ENCODE peak calls at places on chromosomes 5 and 9, in seven cellular contexts. One of them, this sample, is unnamed.

GRCh38 chr5:45695011-45695667 is 1.0 kb downstream of the HCN1 start:
- DNase-seq in K562: no peak
- DNase-seq in HepG2: no peak
- DNase-seq in GM12878: no peak
- DNase-seq in GM12892: no peak
- DNase-seq in GM12891: no peak
- DNase-seq in SK-N-SH: peak; percentile 12
- DNase-seq in this sample: no peak

GRCh38 chr9:4389003-4389402 is 89.1 kb upstream of the GLIS3 start:
- DNase-seq in SK-N-SH: no peak
- DNase-seq in GM12892: no peak
- DNase-seq in HepG2: no peak
- DNase-seq in GM12891: no peak
- DNase-seq in K562: no peak
- DNase-seq in GM12878: no peak
- DNase-seq in this sample: no peak

GRCh38 chr9:121246821-121247511 is 21.0 kb upstream of the GSN start:
- DNase-seq in SK-N-SH: no peak
- DNase-seq in HepG2: no peak
- DNase-seq in GM12878: no peak
- DNase-seq in GM12892: no peak
- DNase-seq in GM12891: no peak
- DNase-seq in K562: no peak
- DNase-seq in this sample: no peak

GRCh38 chr9:88342246-88342645 is 46.0 kb upstream of the SPIN1 start:
- DNase-seq in K562: no peak
- DNase-seq in GM12892: no peak
- DNase-seq in SK-N-SH: no peak
- DNase-seq in GM12878: no peak
- DNase-seq in GM12891: no peak
- DNase-seq in HepG2: no peak
- DNase-seq in this sample: no peak

GRCh38 chr9:112194969-112195431 is 19.9 kb upstream of the SUSD1 start:
- DNase-seq in GM12878: no peak
- DNase-seq in K562: no peak
- DNase-seq in GM12892: no peak
- DNase-seq in SK-N-SH: no peak
- DNase-seq in GM12891: no peak
- DNase-seq in HepG2: no peak
- DNase-seq in this sample: no peak

GRCh38 chr9:108194154-108194553 is 661.6 kb downstream of the ACTL7B start:
- DNase-seq in SK-N-SH: no peak
- DNase-seq in K562: no peak
- DNase-seq in GM12891: no peak
- DNase-seq in GM12892: no peak
- DNase-seq in GM12878: no peak
- DNase-seq in HepG2: no peak
- DNase-seq in this sample: no peak

GRCh38 chr5:14267166-14267838 is 124.2 kb downstream of the TRIO start:
- DNase-seq in HepG2: peak; percentile 25
- DNase-seq in GM12878: no peak
- DNase-seq in K562: peak; percentile 42
- DNase-seq in SK-N-SH: no peak
- DNase-seq in GM12892: no peak
- DNase-seq in GM12891: no peak
- DNase-seq in this sample: no peak

GRCh38 chr5:36599986-36600779 is 6.2 kb upstream of the SLC1A3 start:
- DNase-seq in HepG2: no peak
- DNase-seq in SK-N-SH: no peak
- DNase-seq in K562: no peak
- DNase-seq in GM12891: no peak
- DNase-seq in GM12878: no peak
- DNase-seq in GM12892: no peak
- DNase-seq in this sample: no peak

GRCh38 chr9:38017149-38017884 is 51.7 kb downstream of the SHB start:
- DNase-seq in K562: no peak
- DNase-seq in SK-N-SH: peak; percentile 80
- DNase-seq in GM12892: no peak
- DNase-seq in HepG2: no peak
- DNase-seq in GM12891: no peak
- DNase-seq in GM12878: no peak
- DNase-seq in this sample: peak; percentile 80

GRCh38 chr5:65100846-65101678 is 332.3 kb downstream of the CWC27 start:
- DNase-seq in K562: peak; percentile 69
- DNase-seq in SK-N-SH: peak; percentile 72
- DNase-seq in GM12878: no peak
- DNase-seq in GM12891: no peak
- DNase-seq in GM12892: no peak
- DNase-seq in HepG2: peak; percentile 66
- DNase-seq in this sample: peak; percentile 78

GRCh38 chr9:108207611-108208051 is 648.2 kb downstream of the ACTL7B start:
- DNase-seq in GM12878: no peak
- DNase-seq in SK-N-SH: no peak
- DNase-seq in GM12892: no peak
- DNase-seq in HepG2: no peak
- DNase-seq in GM12891: no peak
- DNase-seq in K562: no peak
- DNase-seq in this sample: no peak

GRCh38 chr9:115717711-115718173 is 435.8 kb upstream of the PAPPA start:
- DNase-seq in GM12878: no peak
- DNase-seq in SK-N-SH: no peak
- DNase-seq in GM12892: no peak
- DNase-seq in GM12891: no peak
- DNase-seq in K562: no peak
- DNase-seq in HepG2: no peak
- DNase-seq in this sample: no peak

GRCh38 chr5:150573867-150574817 is 66.2 kb downstream of the NDST1 start:
- DNase-seq in GM12892: no peak
- DNase-seq in K562: no peak
- DNase-seq in HepG2: peak; percentile 25
- DNase-seq in GM12878: no peak
- DNase-seq in GM12891: no peak
- DNase-seq in SK-N-SH: peak; percentile 59
- DNase-seq in this sample: no peak

GRCh38 chr5:1881273-1881586 is 1.5 kb downstream of the IRX4 start:
- DNase-seq in GM12878: no peak
- DNase-seq in GM12891: no peak
- DNase-seq in K562: peak; percentile 57
- DNase-seq in SK-N-SH: no peak
- DNase-seq in HepG2: no peak
- DNase-seq in GM12892: no peak
- DNase-seq in this sample: peak; percentile 77

GRCh38 chr9:131366745-131367401 is 27.0 kb upstream of the PRRC2B start:
- DNase-seq in GM12892: no peak
- DNase-seq in GM12891: no peak
- DNase-seq in GM12878: no peak
- DNase-seq in HepG2: peak; percentile 64
- DNase-seq in K562: no peak
- DNase-seq in SK-N-SH: peak; percentile 63
- DNase-seq in this sample: no peak

GRCh38 chr9:36603006-36603405 is 30.3 kb downstream of the MELK start:
- DNase-seq in SK-N-SH: no peak
- DNase-seq in HepG2: no peak
- DNase-seq in K562: no peak
- DNase-seq in GM12878: peak; percentile 13
- DNase-seq in GM12892: peak; percentile 13
- DNase-seq in GM12891: peak; percentile 7
- DNase-seq in this sample: no peak

GRCh38 chr5:124910354-124911016 is 164.0 kb upstream of the ZNF608 start:
- DNase-seq in SK-N-SH: no peak
- DNase-seq in GM12878: no peak
- DNase-seq in GM12892: no peak
- DNase-seq in GM12891: no peak
- DNase-seq in K562: no peak
- DNase-seq in HepG2: no peak
- DNase-seq in this sample: no peak

GRCh38 chr5:66958126-66958983 is 238.2 kb downstream of the CD180 start:
- DNase-seq in GM12891: no peak
- DNase-seq in GM12878: no peak
- DNase-seq in SK-N-SH: no peak
- DNase-seq in K562: no peak
- DNase-seq in HepG2: no peak
- DNase-seq in GM12892: no peak
- DNase-seq in this sample: no peak

GRCh38 chr5:134784946-134785620 is 26.5 kb downstream of the DDX46 start:
- DNase-seq in GM12878: no peak
- DNase-seq in GM12892: no peak
- DNase-seq in K562: no peak
- DNase-seq in SK-N-SH: no peak
- DNase-seq in GM12891: no peak
- DNase-seq in HepG2: no peak
- DNase-seq in this sample: peak; percentile 3

GRCh38 chr5:77874691-77875090 is 98.6 kb upstream of the TBCA start:
- DNase-seq in GM12878: no peak
- DNase-seq in GM12892: no peak
- DNase-seq in K562: no peak
- DNase-seq in GM12891: no peak
- DNase-seq in HepG2: no peak
- DNase-seq in SK-N-SH: no peak
- DNase-seq in this sample: no peak

GRCh38 chr5:139903805-139904565 is 108.4 kb downstream of the PSD2 start:
- DNase-seq in GM12891: peak; percentile 78
- DNase-seq in GM12892: peak; percentile 64
- DNase-seq in GM12878: no peak
- DNase-seq in SK-N-SH: peak; percentile 85
- DNase-seq in K562: no peak
- DNase-seq in HepG2: no peak
- DNase-seq in this sample: peak; percentile 78

DNA sequence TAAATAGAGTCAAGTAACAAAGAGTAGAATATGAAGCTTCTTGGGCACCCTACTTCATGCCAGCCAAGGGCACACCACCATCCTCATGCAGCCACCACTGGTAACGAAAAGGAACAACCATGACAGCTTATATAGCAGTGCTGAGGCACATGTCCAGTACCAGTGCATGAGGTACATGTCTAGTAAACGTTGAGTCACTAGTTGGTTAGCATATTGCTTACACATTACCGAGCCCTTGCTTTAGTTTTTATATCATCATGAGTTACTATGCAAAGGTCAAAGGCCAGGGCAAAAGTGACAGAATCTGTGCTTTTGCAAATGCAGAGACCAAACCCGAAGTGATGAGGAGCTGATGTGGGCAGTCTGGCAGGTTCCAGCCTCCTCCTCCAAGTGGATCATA is 147.1 kb upstream of the MAP1B start:
- DNase-seq in SK-N-SH: no peak
- DNase-seq in HepG2: no peak
- DNase-seq in K562: no peak
- DNase-seq in GM12892: no peak
- DNase-seq in GM12891: no peak
- DNase-seq in GM12878: no peak
- DNase-seq in this sample: no peak
- TF ChIP-seq TAF1 in SK-N-SH: no peak
- TF ChIP-seq TAF1 in HepG2: no peak
- TF ChIP-seq TAF1 in K562: no peak
- TF ChIP-seq TAF1 in GM12892: no peak
- TF ChIP-seq TAF1 in GM12891: no peak
- TF ChIP-seq TAF1 in GM12878: no peak
- TF ChIP-seq TAF1 in this sample: no peak

DNA sequence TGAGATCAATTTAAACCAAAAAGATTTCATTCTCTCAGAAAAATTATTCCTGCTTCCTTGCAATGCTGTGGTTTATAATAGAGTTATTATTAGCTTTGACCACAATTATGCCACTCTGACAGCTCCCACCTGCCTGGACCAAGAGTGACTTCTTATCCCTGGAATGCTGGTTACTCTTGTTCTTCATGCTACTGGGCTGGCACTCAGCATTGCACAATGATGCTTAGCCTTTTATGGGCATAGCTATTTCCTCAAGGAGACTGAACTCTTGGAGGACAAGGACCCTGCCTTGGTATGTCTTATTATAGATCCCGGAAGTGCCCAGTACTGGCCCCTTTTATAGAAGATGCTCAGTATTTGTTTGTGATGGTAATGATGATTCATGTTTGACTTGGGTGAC is 183.6 kb downstream of the SNX18 start:
- DNase-seq in K562: no peak
- DNase-seq in GM12892: no peak
- DNase-seq in SK-N-SH: no peak
- DNase-seq in GM12891: no peak
- DNase-seq in GM12878: no peak
- DNase-seq in HepG2: no peak
- DNase-seq in this sample: no peak
- TF ChIP-seq POLR2AphosphoS5 in K562: no peak
- TF ChIP-seq POLR2AphosphoS5 in GM12892: no peak
- TF ChIP-seq POLR2AphosphoS5 in SK-N-SH: peak; percentile 17
- TF ChIP-seq POLR2AphosphoS5 in GM12891: no peak
- TF ChIP-seq POLR2AphosphoS5 in GM12878: no peak
- TF ChIP-seq POLR2AphosphoS5 in HepG2: no peak
- TF ChIP-seq POLR2AphosphoS5 in this sample: no peak

DNA sequence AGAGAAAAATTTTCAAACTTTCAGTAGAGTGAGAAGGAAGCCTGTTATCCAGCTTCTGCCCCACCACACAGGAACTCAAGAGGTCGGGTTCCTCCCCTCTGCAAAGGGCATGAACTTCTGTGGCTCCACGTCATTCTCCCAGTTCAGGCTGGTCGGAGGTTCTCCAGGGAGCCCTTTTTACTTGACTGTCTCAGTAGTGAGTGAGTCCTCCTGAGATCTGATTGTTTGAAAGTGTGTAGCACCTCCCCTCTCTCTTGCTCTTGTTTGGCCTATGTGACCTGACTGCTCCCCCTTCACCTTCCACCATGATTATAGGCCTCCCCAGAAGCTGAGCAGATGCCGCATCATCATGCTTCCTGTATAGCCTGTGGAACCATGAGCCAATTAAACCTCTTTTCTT is 9.7 kb downstream of the SPINK1 start:
- DNase-seq in K562: no peak
- DNase-seq in SK-N-SH: no peak
- DNase-seq in GM12891: no peak
- DNase-seq in HepG2: no peak
- DNase-seq in GM12878: no peak
- DNase-seq in GM12892: no peak
- DNase-seq in this sample: no peak
- TF ChIP-seq TAF1 in K562: no peak
- TF ChIP-seq TAF1 in SK-N-SH: no peak
- TF ChIP-seq TAF1 in GM12891: no peak
- TF ChIP-seq TAF1 in HepG2: no peak
- TF ChIP-seq TAF1 in GM12878: no peak
- TF ChIP-seq TAF1 in GM12892: no peak
- TF ChIP-seq TAF1 in this sample: no peak

DNA sequence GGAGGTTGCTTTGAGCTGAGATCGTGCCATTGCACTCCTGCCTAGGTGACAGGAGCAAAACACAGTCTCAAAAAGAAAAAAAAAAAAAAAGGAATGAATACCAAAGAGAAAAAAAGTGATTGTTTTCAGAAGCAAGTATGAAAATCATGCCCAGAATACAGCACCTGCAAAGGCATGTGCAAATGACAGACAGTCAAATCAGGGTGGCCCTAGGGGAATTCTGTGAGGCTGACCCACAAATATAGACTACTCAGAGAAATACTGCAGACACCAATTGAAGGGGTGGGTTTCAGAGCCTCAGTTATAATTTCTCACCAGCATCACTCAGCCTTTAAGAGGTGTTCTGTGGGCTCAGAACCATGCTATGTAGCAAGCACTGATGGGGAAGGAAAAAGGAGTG is 28.6 kb downstream of the DCAF12 start:
- DNase-seq in GM12878: peak; percentile 31
- DNase-seq in GM12892: no peak
- DNase-seq in SK-N-SH: no peak
- DNase-seq in K562: no peak
- DNase-seq in GM12891: no peak
- DNase-seq in HepG2: no peak
- DNase-seq in this sample: no peak
- TF ChIP-seq POLR2AphosphoS5 in GM12878: no peak
- TF ChIP-seq POLR2AphosphoS5 in GM12892: no peak
- TF ChIP-seq POLR2AphosphoS5 in SK-N-SH: no peak
- TF ChIP-seq POLR2AphosphoS5 in K562: no peak
- TF ChIP-seq POLR2AphosphoS5 in GM12891: no peak
- TF ChIP-seq POLR2AphosphoS5 in HepG2: no peak
- TF ChIP-seq POLR2AphosphoS5 in this sample: no peak